ENCODE peak calls at places on chromosome 16, in five cellular contexts. R is sigmoid colon, A is upper lobe of left lung, F is HCT116, K is transverse colon. P is an unnamed sample.

GRCh38 chr16:67441289-67441753 is 10.4 kb downstream of the HSD11B2 start:
- DNase-seq in R (no peak), A (peak; percentile 91), F (no peak), K (peak; percentile 95), P (no peak)

GRCh38 chr16:26578748-26579147 is 488.0 kb upstream of the C16orf82 start:
- DNase-seq in R (no peak), A (no peak), F (no peak), K (no peak), P (no peak)

GRCh38 chr16:25700547-25700946 is 8.8 kb downstream of the HS3ST4 start:
- DNase-seq in R (no peak), A (no peak), F (no peak), K (no peak), P (no peak)

GRCh38 chr16:14562691-14563491 is 67.2 kb downstream of the PARN start:
- DNase-seq in R (peak; percentile 68), A (peak; percentile 43), F (no peak), K (peak; percentile 41), P (no peak)

GRCh38 chr16:74868501-74868900 is 93.9 kb upstream of the FA2H start:
- DNase-seq in R (no peak), A (no peak), F (no peak), K (no peak), P (no peak)

GRCh38 chr16:75264999-75265910 is 13.8 kb upstream of the BCAR1 start:
- DNase-seq in R (peak; percentile 82), A (peak; percentile 75), F (no peak), K (peak; percentile 72), P (no peak)

GRCh38 chr16:27408012-27408601 is 6.1 kb downstream of the IL21R start:
- DNase-seq in R (no peak), A (no peak), F (no peak), K (no peak), P (peak; percentile 42)

GRCh38 chr16:11064846-11065245 is 120.5 kb downstream of the CLEC16A start:
- DNase-seq in R (no peak), A (no peak), F (no peak), K (no peak), P (no peak)

GRCh38 chr16:12024429-12024828 is 47.9 kb downstream of the SNX29 start:
- DNase-seq in R (no peak), A (no peak), F (no peak), K (no peak), P (no peak)

GRCh38 chr16:50881331-50881830 is 139.5 kb downstream of the CYLD start:
- DNase-seq in R (no peak), A (no peak), F (no peak), K (no peak), P (peak; percentile 89)

GRCh38 chr16:84065536-84066132 is 23.0 kb upstream of the SLC38A8 start:
- DNase-seq in R (no peak), A (peak; percentile 48), F (peak; percentile 48), K (peak; percentile 46), P (no peak)

GRCh38 chr16:5018791-5019190 is 14.9 kb downstream of the NAGPA start:
- DNase-seq in R (no peak), A (no peak), F (no peak), K (no peak), P (no peak)

GRCh38 chr16:84503751-84504395 is 586 bp downstream of the MEAK7 start:
- DNase-seq in R (no peak), A (no peak), F (no peak), K (no peak), P (no peak)

GRCh38 chr16:50400967-50401348 is 32.2 kb upstream of the BRD7 start:
- DNase-seq in R (no peak), A (no peak), F (no peak), K (no peak), P (peak; percentile 4)

GRCh38 chr16:74862743-74863244 is 88.2 kb upstream of the FA2H start:
- DNase-seq in R (no peak), A (no peak), F (peak; percentile 46), K (no peak), P (no peak)

GRCh38 chr16:17836868-17837602 is 366.3 kb upstream of the XYLT1 start:
- DNase-seq in R (no peak), A (no peak), F (peak; percentile 54), K (no peak), P (no peak)

GRCh38 chr16:65306313-65306712 is 184.4 kb upstream of the CDH11 start:
- DNase-seq in R (no peak), A (no peak), F (no peak), K (no peak), P (no peak)

GRCh38 chr16:77788196-77789084 is at the start of gene VAT1L:
- DNase-seq in R (no peak), A (no peak), F (no peak), K (no peak), P (no peak)

GRCh38 chr16:6888536-6888935 is 444.1 kb upstream of the RBFOX1 start:
- DNase-seq in R (no peak), A (no peak), F (no peak), K (no peak), P (no peak)

GRCh38 chr16:397135-397661 is at the start of gene NME4:
- DNase-seq in R (peak; percentile 72), A (no peak), F (no peak), K (peak; percentile 40), P (no peak)
- TF ChIP-seq POLR2AphosphoS5 in R (no peak), A (no peak), F (no peak), K (no peak), P (no peak)

GRCh38 chr16:31332544-31332943 is 22.4 kb upstream of the ITGAX start:
- DNase-seq in R (no peak), A (no peak), F (no peak), K (no peak), P (no peak)

GRCh38 chr16:31331807-31332301 is 23.1 kb upstream of the ITGAX start:
- DNase-seq in R (peak; percentile 17), A (no peak), F (no peak), K (no peak), P (peak; percentile 24)

GRCh38 chr16:31329671-31330552 is 25.1 kb upstream of the ITGAX start:
- DNase-seq in R (peak; percentile 57), A (no peak), F (no peak), K (no peak), P (no peak)

GRCh38 chr16:31330553-31330890 is 24.5 kb upstream of the ITGAX start:
- DNase-seq in R (no peak), A (no peak), F (no peak), K (no peak), P (no peak)

GRCh38 chr16:31331141-31331764 is 23.7 kb upstream of the ITGAX start:
- DNase-seq in R (peak; percentile 40), A (no peak), F (no peak), K (no peak), P (peak; percentile 64)
- H3K4me3 ChIP-seq in R (no peak overlapping the region), A (peak overlapping the region; percentile 38), F (no peak overlapping the region), K (no peak overlapping the region), P (peak overlapping the region; percentile 33)

GRCh38 chr16:31149894-31150890 is at the start of gene PRSS36:
- DNase-seq in R (no peak), A (peak; percentile 29), F (no peak), K (peak; percentile 35), P (no peak)
- TF ChIP-seq POLR2AphosphoS5 in R (no peak), A (no peak), F (no peak), K (no peak), P (no peak)

DNA sequence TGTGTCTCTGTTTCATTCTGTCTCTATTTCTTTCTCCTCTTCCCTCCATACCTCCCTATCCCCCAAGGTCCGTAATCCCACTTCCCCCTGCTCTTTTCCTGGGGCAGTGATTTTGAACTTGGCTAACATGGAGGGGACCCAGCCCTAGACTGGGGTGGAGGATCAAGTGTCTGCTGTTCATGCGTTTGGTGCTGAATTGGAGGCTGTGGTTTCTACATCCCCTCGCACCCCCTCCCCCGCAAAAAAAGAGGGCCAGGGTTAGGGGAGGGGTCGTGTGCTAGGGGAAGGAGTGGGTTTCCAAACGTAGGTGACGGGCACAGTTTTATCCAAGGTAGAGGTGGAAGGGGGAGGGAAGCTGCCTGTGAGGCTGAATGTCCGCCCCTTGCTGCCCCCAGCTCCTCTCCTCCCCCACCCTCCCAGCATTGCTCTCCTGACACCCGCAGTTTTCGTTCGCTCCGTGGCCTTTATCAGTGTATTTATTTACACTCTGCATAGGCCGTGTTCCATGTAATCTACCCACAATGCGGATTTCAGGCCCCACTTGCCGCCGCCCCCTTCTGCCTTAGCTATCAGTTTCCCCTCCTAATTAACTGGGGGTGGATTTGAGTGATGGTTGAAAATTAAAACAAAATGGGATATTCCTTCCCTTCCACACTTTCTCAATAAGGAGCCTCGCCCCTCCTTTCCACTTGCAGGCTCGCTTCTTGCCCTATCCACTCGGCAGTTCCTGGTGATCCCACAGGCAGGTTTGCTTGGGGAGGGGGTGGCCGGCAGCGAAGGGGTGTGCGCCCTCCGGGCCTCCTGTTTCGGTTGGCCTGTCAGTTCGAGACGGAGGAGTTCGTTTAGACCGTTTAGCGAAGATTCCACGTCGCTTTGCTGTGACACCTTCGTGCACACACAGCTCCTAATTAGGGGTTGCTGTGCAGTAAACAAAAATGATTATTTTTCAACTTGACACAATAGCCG is 2.0 kb downstream of the GNAO1 start:
- DNase-seq in R (no peak), A (no peak), F (no peak), K (no peak), P (no peak)
- H3K4me3 ChIP-seq in R (peak overlapping the region; percentile 79), A (no peak overlapping the region), F (no peak overlapping the region), K (peak overlapping the region; percentile 48), P (no peak overlapping the region)

GRCh38 chr16:81806696-81807095 is 27.6 kb downstream of the PLCG2 start:
- DNase-seq in R (no peak), A (no peak), F (no peak), K (no peak), P (no peak)

GRCh38 chr16:81808933-81809480 is 29.9 kb downstream of the PLCG2 start:
- DNase-seq in R (no peak), A (no peak), F (no peak), K (peak; percentile 70), P (no peak)

GRCh38 chr16:81807767-81808166 is 28.7 kb downstream of the PLCG2 start:
- DNase-seq in R (no peak), A (no peak), F (no peak), K (no peak), P (no peak)

GRCh38 chr16:81803332-81803731 is 24.2 kb downstream of the PLCG2 start:
- DNase-seq in R (no peak), A (no peak), F (no peak), K (no peak), P (no peak)

DNA sequence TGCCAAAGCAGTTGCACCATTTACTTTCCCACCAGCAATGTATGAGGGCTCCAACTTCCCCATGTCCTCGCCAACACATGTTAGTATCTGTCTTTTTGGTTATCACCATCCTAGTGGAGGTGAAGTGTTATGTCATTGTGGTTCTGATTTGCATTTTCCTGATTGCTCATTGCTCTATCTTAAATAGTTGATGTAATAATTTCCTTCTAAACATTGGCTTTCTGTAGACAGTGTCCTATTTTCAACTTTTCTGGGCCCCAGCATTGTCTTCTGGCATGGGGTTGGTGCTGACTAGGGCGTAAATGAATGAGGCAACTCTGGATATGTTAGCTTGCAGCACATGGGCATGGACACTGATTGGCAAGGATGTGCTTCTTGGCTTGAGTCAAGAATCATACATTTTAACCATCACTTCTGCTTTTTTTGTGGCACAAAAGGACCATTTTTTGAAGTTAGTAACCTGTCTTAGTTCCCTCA is 25.1 kb downstream of the PLCG2 start:
- DNase-seq in R (no peak), A (no peak), F (no peak), K (no peak), P (no peak)
- TF ChIP-seq POLR2AphosphoS5 in R (no peak), A (no peak), F (no peak), K (no peak), P (no peak)

GRCh38 chr16:87700406-87701065 is 65.2 kb downstream of the KLHDC4 start:
- DNase-seq in R (no peak), A (no peak), F (no peak), K (no peak), P (no peak)
- H3K4me3 ChIP-seq in R (no peak overlapping the region), A (no peak overlapping the region), F (no peak overlapping the region), K (no peak overlapping the region), P (no peak overlapping the region)

GRCh38 chr16:68739964-68740627 is 3.0 kb downstream of the CDH1 start:
- DNase-seq in R (no peak), A (no peak), F (no peak), K (no peak), P (no peak)
- TF ChIP-seq POLR2AphosphoS5 in R (no peak), A (no peak), F (no peak), K (no peak), P (no peak)

P was measured in esophagus muscularis mucosa.